ENCODE peak calls at places on chromosomes 6 and 20, in four cellular contexts. P is IMR-90, J is K562, G is GM12878. E is an unnamed sample.

GRCh38 chr6:170178561-170179477 is 112.1 kb downstream of the DLL1 start:
- DNase-seq in P (peak; percentile 21), G (no peak), J (no peak), E (no peak)

GRCh38 chr20:4483961-4484360 is 237.7 kb upstream of the PRND start:
- DNase-seq in G (no peak), J (no peak), P (no peak), E (no peak)

GRCh38 chr6:16505711-16506362 is 255.4 kb downstream of the ATXN1 start:
- DNase-seq in J (no peak), G (no peak), P (peak; percentile 78), E (no peak)

GRCh38 chr6:36431197-36431596 is 11.5 kb downstream of the PXT1 start:
- DNase-seq in G (no peak), J (no peak), P (no peak), E (no peak)

GRCh38 chr20:34974246-34974645 is 18.6 kb downstream of the MYH7B start:
- DNase-seq in J (peak; percentile 42), P (no peak), G (no peak), E (no peak)

GRCh38 chr6:40912158-40912946 is 126.7 kb downstream of the UNC5CL start:
- DNase-seq in J (peak; percentile 69), P (no peak), G (peak; percentile 19), E (no peak)

GRCh38 chr6:152575621-152576150 is 61.5 kb downstream of the SYNE1 start:
- DNase-seq in P (peak; percentile 49), J (no peak), G (no peak), E (no peak)

GRCh38 chr6:119301429-119301828 is 48.1 kb downstream of the MAN1A1 start:
- DNase-seq in P (no peak), J (no peak), G (no peak), E (no peak)

GRCh38 chr20:37303637-37304036 is 14.2 kb downstream of the MANBAL start:
- DNase-seq in P (no peak), G (no peak), J (no peak), E (no peak)

GRCh38 chr20:64032706-64033624 is 3.0 kb upstream of the C20orf204 start:
- DNase-seq in G (no peak), J (no peak), P (no peak), E (no peak)

GRCh38 chr6:130447374-130447773 is 81.6 kb downstream of the TMEM200A start:
- DNase-seq in P (no peak), G (no peak), J (no peak), E (no peak)

GRCh38 chr20:8571660-8572059 is 439.6 kb downstream of the PLCB1 start:
- DNase-seq in J (no peak), P (no peak), G (no peak), E (no peak)

GRCh38 chr6:129251669-129252376 is 368.9 kb downstream of the LAMA2 start:
- DNase-seq in P (peak; percentile 75), J (peak; percentile 7), G (peak; percentile 17), E (peak; percentile 73)

GRCh38 chr20:50743087-50743486 is 11.7 kb downstream of the PARD6B start:
- DNase-seq in P (no peak), G (no peak), J (no peak), E (no peak)

GRCh38 chr20:50745634-50746137 is 14.3 kb downstream of the PARD6B start:
- DNase-seq in G (no peak), J (no peak), P (no peak), E (no peak)

GRCh38 chr20:50746138-50746940 is 15.0 kb downstream of the PARD6B start:
- DNase-seq in J (no peak), P (no peak), G (no peak), E (no peak)

GRCh38 chr20:50747275-50747674 is 15.9 kb downstream of the PARD6B start:
- DNase-seq in G (no peak), P (no peak), J (no peak), E (no peak)

DNA sequence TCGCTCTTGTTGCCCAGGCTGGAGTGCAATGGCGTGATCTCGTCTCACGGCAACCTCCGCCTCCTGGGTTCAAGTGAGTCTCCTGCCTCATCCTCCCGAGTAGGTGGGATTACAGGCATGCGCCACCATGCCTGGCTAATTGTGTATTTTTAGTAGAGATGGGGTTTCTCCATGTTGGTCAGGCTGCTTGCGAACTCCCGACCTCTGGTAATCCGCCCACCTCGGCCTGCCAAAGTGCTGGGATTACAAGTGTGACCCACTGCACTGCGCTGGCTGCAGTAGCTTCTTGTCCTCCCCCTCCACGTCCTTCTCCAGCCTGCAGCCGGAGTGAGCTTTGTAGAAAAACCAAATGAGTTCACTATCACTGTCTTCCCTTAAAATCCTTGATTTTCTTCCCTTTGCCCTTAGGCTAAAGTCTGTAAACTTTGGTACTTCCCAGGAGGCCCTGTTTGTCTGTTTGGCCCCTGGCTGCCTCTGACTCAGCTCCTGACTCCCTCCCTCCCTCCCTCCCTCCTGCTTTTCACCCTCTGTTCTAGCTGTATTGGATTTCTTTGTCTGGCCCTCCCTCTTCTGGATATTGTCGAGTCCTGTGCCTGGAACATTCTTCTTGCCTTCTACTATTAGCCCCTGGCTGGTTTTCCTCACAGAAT is 12.9 kb downstream of the PARD6B start:
- DNase-seq in G (no peak), P (peak; percentile 88), J (peak; percentile 76), E (peak; percentile 67)
- TF ChIP-seq CEBPB in G (no peak), P (no peak), J (no peak), E (no peak)

GRCh38 chr6:113486172-113486571 is 371.0 kb upstream of the MARCKS start:
- DNase-seq in P (no peak), G (no peak), J (no peak), E (no peak)

GRCh38 chr6:113489946-113490345 is 367.2 kb upstream of the MARCKS start:
- DNase-seq in J (no peak), P (no peak), G (no peak), E (no peak)

GRCh38 chr6:113488061-113488460 is 369.1 kb upstream of the MARCKS start:
- DNase-seq in P (no peak), G (no peak), J (no peak), E (no peak)

GRCh38 chr6:113490356-113490755 is 366.8 kb upstream of the MARCKS start:
- DNase-seq in G (no peak), J (no peak), P (no peak), E (no peak)

GRCh38 chr6:113488812-113489685 is 368.1 kb upstream of the MARCKS start:
- DNase-seq in J (no peak), P (no peak), G (no peak), E (no peak)
- TF ChIP-seq CEBPB in J (no peak), P (no peak), G (no peak), E (no peak)

GRCh38 chr20:49579874-49580817 is 12.2 kb upstream of the PTGIS start:
- DNase-seq in P (peak; percentile 85), G (no peak), J (no peak), E (no peak)
- TF ChIP-seq CEBPB in P (no peak), G (no peak), J (no peak), E (no peak)

DNA sequence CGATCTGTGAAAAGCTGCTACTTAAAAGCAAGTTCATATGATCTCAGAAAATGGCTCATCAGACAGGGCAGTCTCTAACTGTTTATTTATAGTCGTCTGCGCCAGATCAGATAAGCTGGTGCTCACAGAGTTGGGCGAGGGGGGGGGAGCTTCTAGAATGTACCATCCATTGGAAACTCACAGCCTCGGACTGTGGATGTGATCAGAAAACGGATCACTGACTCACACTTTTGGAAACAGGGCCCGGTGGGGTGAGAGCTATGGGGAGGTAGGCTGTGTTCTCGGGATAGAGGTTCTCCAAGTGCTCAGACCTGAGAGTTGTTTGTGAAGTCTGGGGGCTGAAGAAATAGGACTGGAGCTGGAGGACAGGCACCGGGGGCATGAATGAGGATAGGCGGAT is 35.5 kb upstream of the APCDD1L start:
- DNase-seq in J (peak; percentile 64), P (peak; percentile 97), G (no peak), E (no peak)
- TF ChIP-seq CEBPB in J (no peak), P (no peak), G (no peak), E (no peak)